ENCODE peak calls at places on chromosomes 6 and 20, in ten cellular contexts. J is neural progenitor cell; V is naive thymus-derived CD4-positive, alpha-beta T cell; P is mucosa of gallbladder; D is bronchial epithelial cell; E is Karpas-422; L is activated CD4-positive, CD25-positive, alpha-beta regulatory T cell; W is cardiac fibroblast; I is non-pigmented ciliary epithelial cell; O is HTR-8/SVneo. S is an unnamed sample.

GRCh38 chr20:13277663-13278295 is 56.7 kb downstream of the ISM1 start:
- DNase-seq in J (no peak), V (no peak), P (no peak), D (no peak), E (no peak), L (no peak), W (no peak), I (no peak), O (no peak), S (no peak)

GRCh38 chr6:50889912-50890311 is 71.2 kb downstream of the TFAP2B start:
- DNase-seq in J (peak; percentile 14), V (no peak), P (no peak), D (no peak), E (no peak), L (no peak), W (no peak), I (no peak), O (no peak), S (no peak)

GRCh38 chr6:6699741-6700367 is 111.3 kb downstream of the LY86 start:
- DNase-seq in J (peak; percentile 28), V (no peak), P (peak; percentile 85), D (peak; percentile 98), E (no peak), L (no peak), W (peak; percentile 97), I (peak; percentile 75), O (peak; percentile 48), S (no peak)

GRCh38 chr6:99711925-99712324 is 105.3 kb downstream of the PRDM13 start:
- DNase-seq in J (no peak), V (no peak), P (no peak), D (no peak), E (no peak), L (no peak), W (no peak), I (no peak), O (no peak), S (no peak)

GRCh38 chr6:35328108-35328723 is 14.1 kb upstream of the PPARD start:
- DNase-seq in J (no peak), V (no peak), P (no peak), D (no peak), E (peak; percentile 43), L (no peak), W (no peak), I (no peak), O (no peak), S (no peak)

GRCh38 chr6:38271081-38271480 is 368.6 kb downstream of the BTBD9 start:
- DNase-seq in J (no peak), V (no peak), P (no peak), D (no peak), E (no peak), L (no peak), W (no peak), I (no peak), O (no peak), S (no peak)

GRCh38 chr20:32638848-32639247 is 34.9 kb downstream of the C20orf203 start:
- DNase-seq in J (peak; percentile 47), V (no peak), P (no peak), D (peak; percentile 92), E (no peak), L (no peak), W (peak; percentile 40), I (no peak), O (no peak), S (no peak)

GRCh38 chr6:33082702-33083101 is 6.9 kb downstream of the HLA-DPB1 start:
- DNase-seq in J (peak; percentile 81), V (no peak), P (no peak), D (no peak), E (peak; percentile 75), L (no peak), W (peak; percentile 76), I (no peak), O (no peak), S (peak; percentile 38)

GRCh38 chr6:87929843-87930288 is 117.8 kb upstream of the SPACA1 start:
- DNase-seq in J (peak; percentile 92), V (peak; percentile 5), P (peak; percentile 84), D (peak; percentile 73), E (peak; percentile 90), L (no peak), W (peak; percentile 88), I (no peak), O (peak; percentile 83), S (peak; percentile 89)

GRCh38 chr6:132715204-132715603 is 1.3 kb upstream of the VNN1 start:
- DNase-seq in J (peak; percentile 75), V (no peak), P (peak; percentile 73), D (peak; percentile 67), E (no peak), L (no peak), W (peak; percentile 88), I (peak; percentile 41), O (peak; percentile 67), S (peak; percentile 23)

GRCh38 chr6:31005249-31006020 is 4.8 kb upstream of the MUC22 start:
- DNase-seq in J (no peak), V (no peak), P (no peak), D (peak; percentile 67), E (no peak), L (no peak), W (no peak), I (no peak), O (no peak), S (no peak)

GRCh38 chr6:99186417-99186816 is 163.1 kb downstream of the FAXC start:
- DNase-seq in J (no peak), V (no peak), P (no peak), D (no peak), E (no peak), L (no peak), W (no peak), I (no peak), O (no peak), S (no peak)

GRCh38 chr6:68651018-68651985 is 16.2 kb downstream of the ADGRB3 start:
- DNase-seq in J (no peak), V (no peak), P (no peak), D (no peak), E (no peak), L (no peak), W (peak; percentile 63), I (peak; percentile 36), O (no peak), S (no peak)

GRCh38 chr6:17490724-17491123 is 97.3 kb downstream of the CAP2 start:
- DNase-seq in J (no peak), V (no peak), P (no peak), D (no peak), E (no peak), L (no peak), W (no peak), I (no peak), O (no peak), S (no peak)

GRCh38 chr6:4727671-4728435 is 48.4 kb upstream of the CDYL start:
- DNase-seq in J (no peak), V (no peak), P (peak; percentile 12), D (no peak), E (no peak), L (no peak), W (peak; percentile 8), I (no peak), O (no peak), S (no peak)

S was measured in WERI-Rb-1.